ENCODE peak calls at places on chromosomes 13 and 19, in seven cellular contexts. One of them, this sample, is unnamed.

GRCh38 chr19:46147791-46148288 is at the start of gene IGFL2:
- DNase-seq in HTR-8/SVneo: no peak
- DNase-seq in AG09319: no peak
- DNase-seq in HS-5: no peak
- DNase-seq in body of pancreas: no peak
- DNase-seq in nephron progenitor cell: no peak
- DNase-seq in Right ventricle myocardium superior: no peak
- DNase-seq in this sample: no peak

GRCh38 chr13:90414691-90415596 is 932.5 kb upstream of the MIR17HG start:
- DNase-seq in HS-5: peak
- DNase-seq in AG09319: peak
- DNase-seq in body of pancreas: no peak
- DNase-seq in Right ventricle myocardium superior: no peak
- DNase-seq in nephron progenitor cell: no peak
- DNase-seq in HTR-8/SVneo: peak
- DNase-seq in this sample: no peak

GRCh38 chr13:32530841-32531253 is 7.7 kb downstream of the N4BP2L2 start:
- DNase-seq in HS-5: no peak
- DNase-seq in nephron progenitor cell: no peak
- DNase-seq in body of pancreas: no peak
- DNase-seq in AG09319: peak
- DNase-seq in Right ventricle myocardium superior: no peak
- DNase-seq in HTR-8/SVneo: no peak
- DNase-seq in this sample: no peak

GRCh38 chr19:45812297-45812696 is 2.8 kb downstream of the RSPH6A start:
- DNase-seq in HS-5: no peak
- DNase-seq in AG09319: no peak
- DNase-seq in Right ventricle myocardium superior: no peak
- DNase-seq in HTR-8/SVneo: no peak
- DNase-seq in body of pancreas: no peak
- DNase-seq in nephron progenitor cell: no peak
- DNase-seq in this sample: no peak

GRCh38 chr13:101416181-101417042 is at the start of gene NALCN:
- DNase-seq in nephron progenitor cell: peak
- DNase-seq in AG09319: no peak
- DNase-seq in Right ventricle myocardium superior: peak
- DNase-seq in HS-5: no peak
- DNase-seq in HTR-8/SVneo: peak
- DNase-seq in body of pancreas: peak
- DNase-seq in this sample: no peak

GRCh38 chr19:45632468-45633196 is 6.6 kb downstream of the EML2 start:
- DNase-seq in HTR-8/SVneo: peak
- DNase-seq in nephron progenitor cell: peak
- DNase-seq in AG09319: peak
- DNase-seq in body of pancreas: peak
- DNase-seq in Right ventricle myocardium superior: peak
- DNase-seq in HS-5: peak
- DNase-seq in this sample: no peak

GRCh38 chr13:33000365-33000764 is 15.9 kb upstream of the KL start:
- DNase-seq in HTR-8/SVneo: no peak
- DNase-seq in body of pancreas: no peak
- DNase-seq in nephron progenitor cell: no peak
- DNase-seq in AG09319: no peak
- DNase-seq in HS-5: no peak
- DNase-seq in Right ventricle myocardium superior: no peak
- DNase-seq in this sample: no peak

GRCh38 chr19:1503089-1503924 is 9.5 kb downstream of the ADAMTSL5 start:
- DNase-seq in HS-5: no peak
- DNase-seq in AG09319: no peak
- DNase-seq in Right ventricle myocardium superior: peak
- DNase-seq in body of pancreas: peak
- DNase-seq in nephron progenitor cell: peak
- DNase-seq in HTR-8/SVneo: no peak
- DNase-seq in this sample: peak

GRCh38 chr19:50226536-50226935 is 23.1 kb downstream of the MYH14 start:
- DNase-seq in HS-5: no peak
- DNase-seq in Right ventricle myocardium superior: no peak
- DNase-seq in nephron progenitor cell: no peak
- DNase-seq in HTR-8/SVneo: no peak
- DNase-seq in AG09319: no peak
- DNase-seq in body of pancreas: no peak
- DNase-seq in this sample: no peak

GRCh38 chr19:2059422-2060201 is 8.6 kb upstream of the MKNK2 start:
- DNase-seq in Right ventricle myocardium superior: peak
- DNase-seq in nephron progenitor cell: peak
- DNase-seq in body of pancreas: peak
- DNase-seq in AG09319: peak
- DNase-seq in HS-5: no peak
- DNase-seq in HTR-8/SVneo: no peak
- DNase-seq in this sample: no peak

GRCh38 chr13:55199132-55199531 is 1941.6 kb upstream of the PRR20A start:
- DNase-seq in HTR-8/SVneo: no peak
- DNase-seq in AG09319: no peak
- DNase-seq in nephron progenitor cell: peak
- DNase-seq in body of pancreas: no peak
- DNase-seq in Right ventricle myocardium superior: no peak
- DNase-seq in HS-5: no peak
- DNase-seq in this sample: no peak

GRCh38 chr13:42363941-42364612 is 92.1 kb downstream of the AKAP11 start:
- DNase-seq in Right ventricle myocardium superior: no peak
- DNase-seq in body of pancreas: no peak
- DNase-seq in HTR-8/SVneo: no peak
- DNase-seq in HS-5: no peak
- DNase-seq in AG09319: no peak
- DNase-seq in nephron progenitor cell: no peak
- DNase-seq in this sample: no peak